ENCODE peak calls at places on chromosomes 4 and X, in five cellular contexts. One of them, this sample, is unnamed.

GRCh38 chr4:83054928-83055327 is 19.9 kb downstream of the COPS4 start:
- DNase-seq in endodermal cell: no peak
- DNase-seq in brain microvascular endothelial cell: no peak
- DNase-seq in Caco-2: no peak
- DNase-seq in fibroblast of lung: peak; percentile 13
- DNase-seq in this sample: no peak

GRCh38 chrX:67543818-67544217 is at the start of gene AR:
- DNase-seq in brain microvascular endothelial cell: peak; percentile 47
- DNase-seq in Caco-2: peak; percentile 59
- DNase-seq in fibroblast of lung: peak; percentile 74
- DNase-seq in endodermal cell: peak; percentile 86
- DNase-seq in this sample: no peak

GRCh38 chr4:166956484-166956883 is 277.8 kb downstream of the SPOCK3 start:
- DNase-seq in fibroblast of lung: no peak
- DNase-seq in brain microvascular endothelial cell: no peak
- DNase-seq in endodermal cell: no peak
- DNase-seq in Caco-2: no peak
- DNase-seq in this sample: no peak

GRCh38 chrX:64456828-64457227 is 61.6 kb upstream of the MTMR8 start:
- DNase-seq in endodermal cell: no peak
- DNase-seq in fibroblast of lung: no peak
- DNase-seq in brain microvascular endothelial cell: no peak
- DNase-seq in Caco-2: no peak
- DNase-seq in this sample: no peak

GRCh38 chrX:25427873-25428555 is 412.2 kb upstream of the ARX start:
- DNase-seq in brain microvascular endothelial cell: no peak
- DNase-seq in fibroblast of lung: no peak
- DNase-seq in endodermal cell: peak; percentile 87
- DNase-seq in Caco-2: peak; percentile 7
- DNase-seq in this sample: no peak

GRCh38 chrX:5402461-5402860 is 826.2 kb downstream of the NLGN4X start:
- DNase-seq in endodermal cell: no peak
- DNase-seq in Caco-2: no peak
- DNase-seq in fibroblast of lung: no peak
- DNase-seq in brain microvascular endothelial cell: no peak
- DNase-seq in this sample: no peak

GRCh38 chr4:14879643-14880042 is 122.6 kb upstream of the CPEB2 start:
- DNase-seq in endodermal cell: no peak
- DNase-seq in brain microvascular endothelial cell: no peak
- DNase-seq in fibroblast of lung: no peak
- DNase-seq in Caco-2: no peak
- DNase-seq in this sample: no peak

GRCh38 chrX:2325076-2325784 is 175.5 kb downstream of the DHRSX start:
- DNase-seq in endodermal cell: peak; percentile 70
- DNase-seq in fibroblast of lung: peak; percentile 96
- DNase-seq in Caco-2: no peak
- DNase-seq in brain microvascular endothelial cell: peak; percentile 76
- DNase-seq in this sample: no peak

GRCh38 chr4:151955721-151956340 is 195.0 kb upstream of the GATB start:
- DNase-seq in fibroblast of lung: peak; percentile 73
- DNase-seq in Caco-2: no peak
- DNase-seq in endodermal cell: no peak
- DNase-seq in brain microvascular endothelial cell: peak; percentile 30
- DNase-seq in this sample: no peak

GRCh38 chrX:126137899-126138298 is 28.2 kb downstream of the DCAF12L2 start:
- DNase-seq in Caco-2: peak; percentile 1
- DNase-seq in brain microvascular endothelial cell: no peak
- DNase-seq in endodermal cell: peak; percentile 57
- DNase-seq in fibroblast of lung: no peak
- DNase-seq in this sample: no peak

GRCh38 chrX:95841863-95842262 is 842.8 kb upstream of the DIAPH2 start:
- DNase-seq in fibroblast of lung: no peak
- DNase-seq in Caco-2: no peak
- DNase-seq in brain microvascular endothelial cell: no peak
- DNase-seq in endodermal cell: no peak
- DNase-seq in this sample: no peak

GRCh38 chrX:7351946-7352345 is 204.0 kb upstream of the PUDP start:
- DNase-seq in brain microvascular endothelial cell: no peak
- DNase-seq in fibroblast of lung: peak; percentile 2
- DNase-seq in Caco-2: no peak
- DNase-seq in endodermal cell: no peak
- DNase-seq in this sample: no peak

GRCh38 chrX:24090300-24091200 is 35.8 kb downstream of the EIF2S3 start:
- DNase-seq in brain microvascular endothelial cell: no peak
- DNase-seq in fibroblast of lung: no peak
- DNase-seq in Caco-2: no peak
- DNase-seq in endodermal cell: no peak
- DNase-seq in this sample: no peak

GRCh38 chr4:27017623-27018022 is 157.0 kb downstream of the STIM2 start:
- DNase-seq in Caco-2: no peak
- DNase-seq in brain microvascular endothelial cell: no peak
- DNase-seq in endodermal cell: no peak
- DNase-seq in fibroblast of lung: no peak
- DNase-seq in this sample: no peak

GRCh38 chr4:27018076-27018475 is 157.4 kb downstream of the STIM2 start:
- DNase-seq in Caco-2: no peak
- DNase-seq in fibroblast of lung: no peak
- DNase-seq in endodermal cell: no peak
- DNase-seq in brain microvascular endothelial cell: no peak
- DNase-seq in this sample: no peak

GRCh38 chr4:27018910-27019309 is 158.3 kb downstream of the STIM2 start:
- DNase-seq in fibroblast of lung: no peak
- DNase-seq in Caco-2: no peak
- DNase-seq in endodermal cell: no peak
- DNase-seq in brain microvascular endothelial cell: no peak
- DNase-seq in this sample: no peak

GRCh38 chr4:27019766-27020165 is 159.1 kb downstream of the STIM2 start:
- DNase-seq in brain microvascular endothelial cell: no peak
- DNase-seq in endodermal cell: no peak
- DNase-seq in Caco-2: no peak
- DNase-seq in fibroblast of lung: no peak
- DNase-seq in this sample: no peak

DNA sequence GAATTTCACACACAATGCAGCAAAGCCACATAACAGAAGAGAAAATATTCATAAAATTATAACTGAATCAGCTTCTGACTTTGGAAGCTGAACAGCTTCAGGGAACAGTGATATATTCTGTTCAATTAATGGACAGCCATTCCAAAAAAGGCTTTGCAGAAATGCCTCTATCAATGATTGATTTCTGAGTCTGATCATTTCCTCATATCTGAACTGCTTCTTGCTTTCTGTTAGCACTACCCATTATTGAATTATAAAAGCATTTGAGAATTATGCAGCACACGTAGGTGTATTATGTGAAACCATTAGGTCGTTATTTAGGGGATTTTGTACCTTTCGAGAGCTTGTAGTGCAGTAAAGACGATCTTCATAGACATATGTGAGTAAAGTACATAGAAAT is 159.6 kb downstream of the STIM2 start:
- DNase-seq in fibroblast of lung: no peak
- DNase-seq in brain microvascular endothelial cell: no peak
- DNase-seq in Caco-2: no peak
- DNase-seq in endodermal cell: no peak
- DNase-seq in this sample: no peak
- H3K36me3 ChIP-seq in fibroblast of lung: peaks cover 2% of the 10 kb centered on the region
- H3K36me3 ChIP-seq in brain microvascular endothelial cell: no peaks in the 10 kb centered on the region
- H3K36me3 ChIP-seq in Caco-2: no peaks in the 10 kb centered on the region
- H3K36me3 ChIP-seq in endodermal cell: no peaks in the 10 kb centered on the region
- H3K36me3 ChIP-seq in this sample: peaks cover 6% of the 10 kb centered on the region

DNA sequence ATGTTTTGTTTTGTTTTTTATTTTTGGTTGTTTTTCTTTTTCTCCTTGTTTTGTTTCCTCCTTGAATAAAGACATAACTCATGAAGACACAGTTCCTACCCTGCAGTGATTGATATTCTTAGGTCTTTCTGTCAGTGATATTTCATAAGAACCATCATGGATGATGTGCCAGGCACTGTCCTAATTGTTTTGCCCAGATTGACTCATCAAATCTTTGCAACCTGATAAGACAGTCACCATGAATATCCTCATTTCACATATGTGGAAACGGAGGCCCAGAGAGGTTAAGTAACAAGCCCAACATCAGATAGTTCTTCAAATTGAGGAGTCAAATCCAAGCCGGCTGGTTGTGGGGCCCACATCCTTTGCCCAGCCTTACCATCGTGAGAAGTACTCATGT is 69.9 kb downstream of the SEL1L3 start:
- DNase-seq in brain microvascular endothelial cell: no peak
- DNase-seq in endodermal cell: no peak
- DNase-seq in Caco-2: no peak
- DNase-seq in fibroblast of lung: no peak
- DNase-seq in this sample: no peak
- H3K4me3 ChIP-seq in brain microvascular endothelial cell: no peak overlapping the region
- H3K4me3 ChIP-seq in endodermal cell: no peak overlapping the region
- H3K4me3 ChIP-seq in Caco-2: no peak overlapping the region
- H3K4me3 ChIP-seq in fibroblast of lung: no peak overlapping the region
- H3K4me3 ChIP-seq in this sample: no peak overlapping the region

GRCh38 chr4:140330311-140330900 is 43.0 kb upstream of the SCOC start:
- DNase-seq in Caco-2: peak; percentile 18
- DNase-seq in brain microvascular endothelial cell: no peak
- DNase-seq in endodermal cell: no peak
- DNase-seq in fibroblast of lung: peak; percentile 42
- DNase-seq in this sample: no peak

GRCh38 chr4:140331245-140331644 is 42.2 kb upstream of the SCOC start:
- DNase-seq in endodermal cell: no peak
- DNase-seq in Caco-2: no peak
- DNase-seq in brain microvascular endothelial cell: no peak
- DNase-seq in fibroblast of lung: no peak
- DNase-seq in this sample: no peak

DNA sequence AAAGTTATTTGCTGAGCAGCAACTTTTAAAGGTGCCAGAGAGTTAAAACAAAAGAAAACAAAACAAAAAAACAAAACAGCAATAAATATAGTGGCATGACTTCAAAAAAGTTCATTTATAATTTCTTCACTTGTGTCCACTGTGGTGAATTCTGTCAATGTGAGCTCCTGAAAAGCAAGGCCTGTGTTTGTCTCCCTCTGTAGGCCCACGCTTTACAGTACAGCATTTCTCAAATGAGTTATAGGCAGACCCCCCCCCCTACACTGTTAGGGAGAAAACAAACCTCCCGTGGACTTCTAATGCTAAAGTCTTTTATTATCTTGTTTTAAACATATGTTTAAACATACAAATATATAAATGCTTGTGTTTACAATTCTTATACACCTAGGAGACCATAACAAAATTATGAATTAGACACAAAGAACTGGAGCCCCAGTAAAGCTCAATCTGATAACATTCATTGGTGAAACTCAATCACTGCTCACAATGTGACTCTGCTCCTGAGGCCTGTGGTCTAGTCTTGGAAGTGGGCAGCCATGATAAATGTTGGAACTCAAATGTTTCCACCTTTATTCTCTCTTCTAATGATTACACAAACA is 47.0 kb upstream of the SCOC start:
- DNase-seq in brain microvascular endothelial cell: peak; percentile 61
- DNase-seq in endodermal cell: peak; percentile 66
- DNase-seq in fibroblast of lung: peak; percentile 48
- DNase-seq in Caco-2: peak; percentile 42
- DNase-seq in this sample: no peak
- TF ChIP-seq CTCF in brain microvascular endothelial cell: peak; percentile 87
- TF ChIP-seq CTCF in endodermal cell: peak; percentile 86
- TF ChIP-seq CTCF in fibroblast of lung: peak; percentile 77
- TF ChIP-seq CTCF in Caco-2: peak; percentile 78
- TF ChIP-seq CTCF in this sample: peak; percentile 82

GRCh38 chrX:154367474-154368308 is 6.7 kb downstream of the FLNA start:
- DNase-seq in Caco-2: no peak
- DNase-seq in brain microvascular endothelial cell: no peak
- DNase-seq in endodermal cell: no peak
- DNase-seq in fibroblast of lung: no peak
- DNase-seq in this sample: no peak
- H3K36me3 ChIP-seq in Caco-2: no peaks in the 10 kb centered on the region
- H3K36me3 ChIP-seq in brain microvascular endothelial cell: peaks cover 54% of the 10 kb centered on the region
- H3K36me3 ChIP-seq in endodermal cell: peaks cover 61% of the 10 kb centered on the region
- H3K36me3 ChIP-seq in fibroblast of lung: peaks cover 36% of the 10 kb centered on the region
- H3K36me3 ChIP-seq in this sample: peaks cover 75% of the 10 kb centered on the region

GRCh38 chr4:48133668-48134444 is at the start of gene TXK:
- DNase-seq in brain microvascular endothelial cell: no peak
- DNase-seq in Caco-2: no peak
- DNase-seq in endodermal cell: no peak
- DNase-seq in fibroblast of lung: peak; percentile 28
- DNase-seq in this sample: no peak
- H3K4me3 ChIP-seq in brain microvascular endothelial cell: no peak within 1 kb of the TSS
- H3K4me3 ChIP-seq in Caco-2: no peak within 1 kb of the TSS
- H3K4me3 ChIP-seq in endodermal cell: no peak within 1 kb of the TSS
- H3K4me3 ChIP-seq in fibroblast of lung: no peak within 1 kb of the TSS
- H3K4me3 ChIP-seq in this sample: no peak within 1 kb of the TSS